ENCODE peak calls at places on chromosomes 5 and 9, in five cellular contexts. M is spleen, V is transverse colon, Y is choroid plexus epithelial cell, Z is neural crest cell. F is an unnamed sample.

GRCh38 chr9:110950041-110950645 is 88.1 kb downstream of the LPAR1 start:
- DNase-seq in M (no peak), V (no peak), Y (peak), Z (no peak), F (no peak)

GRCh38 chr9:97689401-97689800 is 7.7 kb downstream of the XPA start:
- DNase-seq in M (no peak), V (no peak), Y (no peak), Z (no peak), F (no peak)

GRCh38 chr5:42500003-42500599 is 76.9 kb downstream of the GHR start:
- DNase-seq in M (peak), V (no peak), Y (no peak), Z (no peak), F (no peak)

GRCh38 chr5:7869474-7870136 is 657 bp downstream of the MTRR start:
- DNase-seq in M (no peak), V (peak), Y (no peak), Z (no peak), F (peak)

GRCh38 chr5:80481019-80481893 is 6.6 kb upstream of the FAM151B start:
- DNase-seq in M (no peak), V (peak), Y (peak), Z (peak), F (peak)

GRCh38 chr9:16236326-16236725 is 634.1 kb downstream of the BNC2 start:
- DNase-seq in M (no peak), V (no peak), Y (peak), Z (no peak), F (no peak)

GRCh38 chr5:147639303-147639702 is 129.4 kb upstream of the DPYSL3 start:
- DNase-seq in M (no peak), V (no peak), Y (no peak), Z (no peak), F (no peak)

GRCh38 chr9:128946544-128946943 is 859 bp downstream of the DOLK start:
- DNase-seq in M (no peak), V (no peak), Y (no peak), Z (no peak), F (no peak)

GRCh38 chr5:112350626-112351025 is 68.5 kb downstream of the EPB41L4A start:
- DNase-seq in M (no peak), V (no peak), Y (no peak), Z (no peak), F (no peak)

GRCh38 chr5:150210644-150211043 is 20.8 kb downstream of the SLC6A7 start:
- DNase-seq in M (no peak), V (no peak), Y (no peak), Z (no peak), F (no peak)

GRCh38 chr5:6576861-6577501 is 55.9 kb downstream of the NSUN2 start:
- DNase-seq in M (no peak), V (no peak), Y (peak), Z (peak), F (peak)

GRCh38 chr5:166493627-166494026 is 1797.8 kb upstream of the WWC1 start:
- DNase-seq in M (no peak), V (no peak), Y (no peak), Z (no peak), F (no peak)

GRCh38 chr5:180648658-180649296 is 623 bp downstream of the FLT4 start:
- DNase-seq in M (no peak), V (no peak), Y (no peak), Z (peak), F (no peak)

GRCh38 chr5:113336975-113337374 is 97.8 kb downstream of the TSSK1B start:
- DNase-seq in M (no peak), V (no peak), Y (peak), Z (no peak), F (peak)

GRCh38 chr5:177959315-177959714 is 36.7 kb downstream of the PROP1 start:
- DNase-seq in M (peak), V (no peak), Y (no peak), Z (no peak), F (no peak)

GRCh38 chr5:123047706-123048105 is 11.2 kb upstream of the PPIC start:
- DNase-seq in M (no peak), V (no peak), Y (no peak), Z (no peak), F (no peak)

GRCh38 chr9:92278117-92278516 is 15.4 kb downstream of the IARS1 start:
- DNase-seq in M (no peak), V (no peak), Y (peak), Z (no peak), F (no peak)

GRCh38 chr5:57032151-57032551 is 80.2 kb upstream of the MIER3 start:
- DNase-seq in M (no peak), V (peak), Y (no peak), Z (no peak), F (no peak)

GRCh38 chr5:159097461-159098284 is 2.0 kb downstream of the EBF1 start:
- DNase-seq in M (peak), V (no peak), Y (peak), Z (no peak), F (no peak)

GRCh38 chr5:76041863-76042262 is 41.3 kb upstream of the SV2C start:
- DNase-seq in M (no peak), V (no peak), Y (no peak), Z (no peak), F (peak)

GRCh38 chr9:76459691-76460635 is 981 bp downstream of the GCNT1 start:
- DNase-seq in M (peak), V (peak), Y (peak), Z (peak), F (peak)

GRCh38 chr9:4927043-4927471 is 58.0 kb upstream of the JAK2 start:
- DNase-seq in M (no peak), V (no peak), Y (no peak), Z (no peak), F (no peak)

GRCh38 chr5:150438873-150439546 is 10.5 kb downstream of the RPS14 start:
- DNase-seq in M (no peak), V (no peak), Y (peak), Z (peak), F (peak)

GRCh38 chr5:149724130-149724850 is 5.8 kb upstream of the PPARGC1B start:
- DNase-seq in M (no peak), V (no peak), Y (peak), Z (no peak), F (no peak)

GRCh38 chr5:133714161-133714915 is 102.0 kb upstream of the FSTL4 start:
- DNase-seq in M (peak), V (no peak), Y (no peak), Z (no peak), F (no peak)

GRCh38 chr9:83405674-83406255 is 132.4 kb downstream of the FRMD3 start:
- DNase-seq in M (no peak), V (no peak), Y (peak), Z (no peak), F (no peak)

GRCh38 chr9:91048739-91049138 is 247.1 kb downstream of the SYK start:
- DNase-seq in M (no peak), V (no peak), Y (no peak), Z (no peak), F (no peak)

GRCh38 chr9:33677506-33677809 is 117.9 kb upstream of the PRSS3 start:
- DNase-seq in M (no peak), V (no peak), Y (no peak), Z (no peak), F (no peak)
- TF ChIP-seq CTCF in M (no peak), V (no peak), Y (no peak), Z (no peak), F (no peak)

GRCh38 chr5:79133657-79134451 is 22.2 kb downstream of the BHMT start:
- DNase-seq in M (no peak), V (peak), Y (peak), Z (peak), F (peak)
- TF ChIP-seq CTCF in M (no peak), V (peak), Y (peak), Z (peak), F (peak)

DNA sequence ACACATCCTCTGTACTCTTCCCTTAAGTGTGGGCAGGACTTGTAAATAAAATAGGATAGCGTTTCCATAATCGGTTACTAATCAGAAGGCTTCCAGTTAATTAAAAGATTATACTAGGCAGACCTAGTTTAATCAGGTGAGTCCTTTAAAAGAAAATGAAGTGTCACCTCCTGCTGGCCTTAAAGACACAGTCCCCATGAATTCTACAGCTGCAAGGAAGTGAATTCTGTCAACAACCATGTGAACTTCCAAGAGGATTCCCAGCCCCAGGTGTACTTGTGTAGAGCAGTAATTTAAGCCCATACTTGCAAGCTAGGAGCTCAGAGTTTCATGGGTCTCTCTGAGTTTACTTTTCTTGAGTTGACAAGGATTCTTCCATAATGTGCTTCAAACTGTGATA is 918.3 kb downstream of the DTWD2 start:
- DNase-seq in M (no peak), V (no peak), Y (no peak), Z (no peak), F (no peak)
- TF ChIP-seq CTCF in M (no peak), V (no peak), Y (no peak), Z (no peak), F (no peak)

GRCh38 chr9:113313276-113313675 is 10.1 kb upstream of the RNF183 start:
- DNase-seq in M (no peak), V (no peak), Y (no peak), Z (no peak), F (no peak)

GRCh38 chr9:113320051-113320450 is 16.9 kb upstream of the RNF183 start:
- DNase-seq in M (no peak), V (no peak), Y (no peak), Z (no peak), F (no peak)

GRCh38 chr9:113316032-113316431 is 12.9 kb upstream of the RNF183 start:
- DNase-seq in M (no peak), V (no peak), Y (no peak), Z (peak), F (no peak)

GRCh38 chr9:113319054-113319453 is 15.9 kb upstream of the RNF183 start:
- DNase-seq in M (no peak), V (no peak), Y (no peak), Z (no peak), F (no peak)

GRCh38 chr9:113317777-113318176 is 14.6 kb upstream of the RNF183 start:
- DNase-seq in M (no peak), V (no peak), Y (peak), Z (no peak), F (no peak)
- TF ChIP-seq CTCF in M (no peak), V (no peak), Y (peak), Z (peak), F (peak)

GRCh38 chr9:123401879-123402513 is 46.0 kb downstream of the CRB2 start:
- DNase-seq in M (no peak), V (peak), Y (peak), Z (peak), F (peak)
- TF ChIP-seq CTCF in M (peak), V (peak), Y (peak), Z (peak), F (peak)

GRCh38 chr9:124290743-124291554 is 33.2 kb downstream of the NEK6 start:
- DNase-seq in M (no peak), V (no peak), Y (no peak), Z (no peak), F (no peak)

GRCh38 chr9:124291801-124292396 is 34.1 kb downstream of the NEK6 start:
- DNase-seq in M (peak), V (peak), Y (peak), Z (no peak), F (peak)

GRCh38 chr9:124292696-124293593 is 35.2 kb downstream of the NEK6 start:
- DNase-seq in M (no peak), V (no peak), Y (peak), Z (no peak), F (no peak)

GRCh38 chr9:124286292-124286931 is 28.7 kb downstream of the NEK6 start:
- DNase-seq in M (no peak), V (peak), Y (peak), Z (no peak), F (no peak)

GRCh38 chr9:124290053-124290581 is 32.4 kb downstream of the NEK6 start:
- DNase-seq in M (peak), V (peak), Y (no peak), Z (no peak), F (no peak)
- TF ChIP-seq CTCF in M (no peak), V (no peak), Y (no peak), Z (no peak), F (no peak)

GRCh38 chr9:89096807-89097206 is 81.8 kb downstream of the SHC3 start:
- DNase-seq in M (no peak), V (no peak), Y (no peak), Z (no peak), F (no peak)
- TF ChIP-seq CTCF in M (no peak), V (no peak), Y (peak), Z (no peak), F (no peak)

GRCh38 chr5:128384068-128384467 is 154.0 kb downstream of the FBN2 start:
- DNase-seq in M (no peak), V (no peak), Y (no peak), Z (no peak), F (no peak)
- TF ChIP-seq CTCF in M (no peak), V (no peak), Y (no peak), Z (no peak), F (no peak)

GRCh38 chr5:139765409-139766217 is 30.0 kb upstream of the PSD2 start:
- DNase-seq in M (peak), V (peak), Y (peak), Z (peak), F (peak)

GRCh38 chr5:139764250-139764791 is 31.3 kb upstream of the PSD2 start:
- DNase-seq in M (peak), V (no peak), Y (no peak), Z (peak), F (no peak)

GRCh38 chr5:139765040-139765408 is 30.6 kb upstream of the PSD2 start:
- DNase-seq in M (no peak), V (no peak), Y (no peak), Z (no peak), F (no peak)

GRCh38 chr5:139762624-139763170 is 32.9 kb upstream of the PSD2 start:
- DNase-seq in M (no peak), V (no peak), Y (no peak), Z (no peak), F (no peak)

GRCh38 chr5:139763584-139764249 is 31.9 kb upstream of the PSD2 start:
- DNase-seq in M (no peak), V (no peak), Y (no peak), Z (no peak), F (no peak)
- TF ChIP-seq CTCF in M (no peak), V (no peak), Y (no peak), Z (no peak), F (no peak)